ENCODE peak calls at places on chromosome 21, in seven cellular contexts. F, J, K, H, Q, I and O are unnamed samples.

GRCh38 chr21:20739421-20739820 is 258.8 kb upstream of the NCAM2 start:
- DNase-seq in Q (peak; percentile 25), J (peak; percentile 72), F (no peak), I (no peak), H (peak; percentile 7), K (peak; percentile 13), O (no peak)

GRCh38 chr21:15383588-15383987 is 318.8 kb upstream of the NRIP1 start:
- DNase-seq in Q (no peak), K (no peak), H (no peak), I (no peak), J (no peak), F (no peak), O (no peak)

GRCh38 chr21:19523731-19524130 is 1120.1 kb upstream of the TMPRSS15 start:
- DNase-seq in H (no peak), I (no peak), K (no peak), F (no peak), Q (peak; percentile 44), J (no peak), O (no peak)

GRCh38 chr21:44969965-44970755 is 30.3 kb downstream of the SLX9 start:
- DNase-seq in I (no peak), J (no peak), F (peak; percentile 24), H (no peak), Q (peak; percentile 52), K (no peak), O (no peak)

GRCh38 chr21:29827236-29827635 is 112.6 kb downstream of the GRIK1 start:
- DNase-seq in H (no peak), F (peak; percentile 17), K (no peak), J (no peak), I (no peak), Q (peak; percentile 17), O (no peak)

GRCh38 chr21:39523930-39524329 is 72.2 kb downstream of the SH3BGR start:
- DNase-seq in Q (no peak), H (no peak), I (no peak), F (no peak), J (no peak), K (no peak), O (no peak)

GRCh38 chr21:15140321-15141019 is 75.7 kb upstream of the NRIP1 start:
- DNase-seq in H (no peak), Q (no peak), F (no peak), K (no peak), I (no peak), J (no peak), O (peak; percentile 85)

GRCh38 chr21:44312716-44313115 is 12.9 kb downstream of the PFKL start:
- DNase-seq in H (no peak), I (no peak), K (no peak), Q (no peak), F (no peak), J (no peak), O (no peak)

GRCh38 chr21:43331962-43332458 is 94.9 kb downstream of the SIK1 start:
- DNase-seq in F (peak; percentile 52), I (no peak), J (no peak), Q (peak; percentile 25), H (no peak), K (no peak), O (peak; percentile 83)

GRCh38 chr21:21146587-21147373 is 148.6 kb downstream of the NCAM2 start:
- DNase-seq in H (no peak), F (no peak), J (no peak), Q (no peak), K (no peak), I (no peak), O (no peak)

GRCh38 chr21:40730051-40730760 is 116.8 kb downstream of the DSCAM start:
- DNase-seq in Q (no peak), J (no peak), F (no peak), H (no peak), K (no peak), I (no peak), O (no peak)

GRCh38 chr21:44375281-44375651 is 21.8 kb downstream of the TRPM2 start:
- DNase-seq in F (no peak), I (no peak), H (no peak), J (no peak), K (no peak), Q (no peak), O (no peak)

GRCh38 chr21:26469789-26470188 is 103.3 kb downstream of the CYYR1 start:
- DNase-seq in F (peak; percentile 81), I (no peak), H (no peak), Q (peak; percentile 71), J (no peak), K (no peak), O (peak; percentile 23)

GRCh38 chr21:43720539-43721224 is 1.8 kb downstream of the PDXK start:
- DNase-seq in J (no peak), Q (no peak), F (no peak), K (no peak), H (no peak), I (no peak), O (peak; percentile 2)

GRCh38 chr21:15631342-15631741 is 98.4 kb upstream of the USP25 start:
- DNase-seq in H (no peak), I (no peak), K (no peak), Q (peak; percentile 81), J (no peak), F (peak; percentile 90), O (peak; percentile 43)

GRCh38 chr21:29610960-29611359 is 312.2 kb downstream of the BACH1 start:
- DNase-seq in I (no peak), Q (no peak), J (no peak), K (no peak), F (peak; percentile 38), H (no peak), O (no peak)

GRCh38 chr21:23045955-23046354 is 2047.7 kb downstream of the NCAM2 start:
- DNase-seq in F (no peak), K (no peak), J (no peak), Q (no peak), H (no peak), I (no peak), O (no peak)

GRCh38 chr21:44300262-44300959 is 558 bp downstream of the PFKL start:
- DNase-seq in K (peak; percentile 80), Q (peak; percentile 57), F (peak; percentile 83), I (no peak), H (peak; percentile 60), J (peak; percentile 61), O (peak; percentile 88)

GRCh38 chr21:44612669-44613229 is 870 bp downstream of the KRTAP10-8 start:
- DNase-seq in I (no peak), K (no peak), H (no peak), F (no peak), Q (no peak), J (no peak), O (no peak)

GRCh38 chr21:26443867-26444266 is 129.2 kb downstream of the CYYR1 start:
- DNase-seq in H (no peak), Q (peak; percentile 10), J (no peak), I (no peak), F (peak; percentile 72), K (no peak), O (no peak)

GRCh38 chr21:44498965-44499560 is 40.9 kb downstream of the KRTAP10-1 start:
- DNase-seq in Q (no peak), H (no peak), J (no peak), F (no peak), I (no peak), K (no peak), O (no peak)

GRCh38 chr21:28396421-28396820 is 596.3 kb downstream of the LTN1 start:
- DNase-seq in F (no peak), K (no peak), H (no peak), Q (no peak), I (no peak), J (no peak), O (no peak)
- TF ChIP-seq EZH2phosphoT487 in F (no peak), K (no peak), H (no peak), Q (no peak), I (no peak), J (no peak), O (no peak)

GRCh38 chr21:42187976-42188653 is 30.8 kb upstream of the ABCG1 start:
- DNase-seq in F (peak; percentile 46), Q (no peak), H (no peak), J (no peak), K (peak; percentile 93), I (no peak), O (no peak)
- H3K4me3 ChIP-seq in F (no peak overlapping the region), Q (no peak overlapping the region), H (no peak overlapping the region), J (no peak overlapping the region), K (peak overlapping the region; percentile 3), I (no peak overlapping the region), O (no peak overlapping the region)

DNA sequence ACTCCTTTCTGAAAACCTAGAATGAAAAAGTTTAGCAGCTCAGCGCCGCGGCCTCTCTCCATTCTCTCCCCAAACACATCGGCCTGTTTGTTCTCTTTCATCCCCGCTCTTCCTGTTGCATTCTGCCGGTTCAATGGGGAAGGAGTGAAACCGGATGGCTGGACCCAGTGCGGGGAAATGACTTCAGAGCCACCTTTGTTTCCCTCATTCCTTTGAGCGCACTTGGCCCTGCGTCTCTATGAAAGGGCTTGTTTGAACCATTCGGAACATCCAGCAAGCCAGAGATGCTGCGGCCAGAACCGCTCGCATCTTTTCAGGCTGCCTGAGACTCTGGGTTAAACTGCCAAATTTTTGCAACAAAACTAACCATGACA is 5.3 kb upstream of the OLIG1 start:
- DNase-seq in F (no peak), J (peak; percentile 75), H (peak; percentile 40), Q (no peak), K (no peak), I (no peak), O (no peak)
- TF ChIP-seq EZH2 in F (no peak), J (no peak), H (peak; percentile 66), Q (no peak), K (no peak), I (no peak), O (no peak)

DNA sequence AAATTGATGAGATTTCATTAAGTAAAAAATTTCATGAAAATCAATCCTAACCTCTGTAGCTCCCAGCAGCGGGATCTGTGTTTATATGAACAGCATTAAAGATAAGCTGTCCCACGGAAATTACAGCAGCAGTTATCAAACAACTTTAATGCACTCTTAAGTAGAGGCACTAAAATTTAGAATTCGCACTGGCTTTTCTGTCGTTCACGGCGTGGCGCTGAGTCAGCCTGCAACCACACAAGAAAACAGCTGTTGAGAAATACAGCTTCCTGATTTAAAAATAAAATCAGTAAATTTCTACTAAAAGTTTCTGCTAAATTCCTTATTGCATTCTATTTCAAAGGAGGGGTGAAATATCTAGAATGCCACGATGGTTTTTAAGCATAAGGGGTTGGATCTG is 100.0 kb upstream of the TIAM1 start:
- DNase-seq in I (no peak), H (no peak), K (no peak), Q (no peak), J (no peak), F (peak; percentile 83), O (peak; percentile 19)
- TF ChIP-seq EZH2phosphoT487 in I (no peak), H (no peak), K (no peak), Q (no peak), J (no peak), F (no peak), O (no peak)